ENCODE peak calls at places on chromosomes 16 and 17, in eight cellular contexts. Q is esophagus muscularis mucosa, W is heart left ventricle, I is uterus, G is thyroid gland, H is A549, B is upper lobe of left lung, K is body of pancreas. M is an unnamed sample.

GRCh38 chr17:14448816-14449215 is 147.9 kb downstream of the HS3ST3B1 start:
- DNase-seq in Q (no peak), K (no peak), H (no peak), B (no peak), I (no peak), G (no peak), W (no peak), M (no peak)

GRCh38 chr17:32792207-32792606 is 84.7 kb downstream of the MYO1D start:
- DNase-seq in K (no peak), G (no peak), H (no peak), W (no peak), Q (no peak), B (no peak), I (no peak), M (no peak)

GRCh38 chr17:17767096-17767470 is 69.7 kb downstream of the SREBF1 start:
- DNase-seq in G (no peak), B (no peak), W (no peak), H (no peak), Q (no peak), I (no peak), K (no peak), M (no peak)

GRCh38 chr17:43011728-43012472 is 5.3 kb downstream of the IFI35 start:
- DNase-seq in B (no peak), W (no peak), K (no peak), H (no peak), I (no peak), G (no peak), Q (no peak), M (no peak)

GRCh38 chr16:73713817-73714495 is 582.7 kb upstream of the PSMD7 start:
- DNase-seq in G (no peak), I (no peak), Q (peak; percentile 66), K (peak; percentile 14), H (peak; percentile 9), B (no peak), W (no peak), M (no peak)

GRCh38 chr16:89198417-89199240 is 1.7 kb downstream of the SLC22A31 start:
- DNase-seq in H (no peak), G (no peak), B (peak; percentile 73), I (no peak), K (no peak), Q (no peak), W (no peak), M (peak; percentile 62)

GRCh38 chr17:18035704-18036103 is 3.3 kb downstream of the ATPAF2 start:
- DNase-seq in K (no peak), I (no peak), W (no peak), G (no peak), H (no peak), Q (no peak), B (no peak), M (no peak)

GRCh38 chr16:73951541-73951940 is 345.1 kb upstream of the PSMD7 start:
- DNase-seq in I (no peak), B (no peak), W (peak; percentile 65), H (no peak), K (no peak), G (no peak), Q (no peak), M (no peak)

GRCh38 chr17:5772720-5773119 is 188.4 kb upstream of the NLRP1 start:
- DNase-seq in Q (no peak), W (no peak), I (no peak), K (no peak), H (no peak), G (no peak), B (no peak), M (no peak)

GRCh38 chr16:59635674-59636073 is 901.6 kb upstream of the GOT2 start:
- DNase-seq in K (no peak), I (no peak), W (no peak), B (no peak), G (no peak), Q (no peak), H (no peak), M (no peak)

DNA sequence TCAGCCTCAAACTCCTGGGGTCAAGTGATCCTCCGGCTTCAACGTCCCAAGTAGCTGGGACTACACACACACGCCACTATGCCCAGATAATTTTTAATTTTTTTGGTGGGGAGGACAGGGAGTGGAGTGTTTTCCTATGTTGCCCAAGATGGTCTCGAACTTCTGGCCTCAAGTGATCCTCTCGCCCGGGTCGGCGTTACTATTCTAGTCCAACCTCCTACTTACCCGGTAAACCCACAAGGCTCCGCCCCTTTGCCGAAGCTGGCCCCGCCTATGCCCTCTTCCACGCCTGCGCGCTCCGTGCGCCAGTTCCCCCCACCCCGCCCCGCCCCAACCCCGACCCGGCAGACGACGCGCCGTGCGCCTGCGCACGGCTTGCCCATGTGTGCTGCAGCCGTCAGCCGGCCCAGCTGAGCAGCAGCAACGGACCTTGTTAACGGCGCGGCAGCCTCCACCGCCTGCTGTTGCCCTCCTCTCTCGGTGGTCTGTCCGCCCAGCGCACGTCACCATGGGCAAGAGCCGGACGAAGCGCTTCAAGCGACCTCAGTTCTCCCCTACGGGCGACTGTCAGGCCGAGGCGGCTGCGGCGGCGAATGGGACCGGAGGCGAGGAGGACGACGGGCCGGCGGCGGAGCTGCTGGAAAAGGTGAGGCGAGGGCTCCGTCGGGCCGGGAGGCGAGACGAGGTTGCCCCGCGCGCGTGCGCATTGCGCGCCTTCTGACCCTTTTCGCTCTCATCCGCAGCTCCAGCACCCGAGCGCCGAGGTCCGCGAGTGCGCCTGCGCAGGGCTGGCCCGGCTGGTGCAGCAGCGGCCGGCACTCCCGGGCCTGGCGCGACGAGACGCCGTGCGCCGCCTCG is at the start of gene HEATR3:
- DNase-seq in I (peak; percentile 92), H (peak; percentile 93), Q (peak; percentile 96), W (peak; percentile 91), B (peak; percentile 99), G (peak; percentile 88), K (peak; percentile 94), M (peak; percentile 94)
- TF ChIP-seq POLR2A in I (peak; percentile 56), H (peak; percentile 90), Q (no peak), W (no peak), B (peak; percentile 72), G (no peak), K (peak; percentile 35), M (no peak)

DNA sequence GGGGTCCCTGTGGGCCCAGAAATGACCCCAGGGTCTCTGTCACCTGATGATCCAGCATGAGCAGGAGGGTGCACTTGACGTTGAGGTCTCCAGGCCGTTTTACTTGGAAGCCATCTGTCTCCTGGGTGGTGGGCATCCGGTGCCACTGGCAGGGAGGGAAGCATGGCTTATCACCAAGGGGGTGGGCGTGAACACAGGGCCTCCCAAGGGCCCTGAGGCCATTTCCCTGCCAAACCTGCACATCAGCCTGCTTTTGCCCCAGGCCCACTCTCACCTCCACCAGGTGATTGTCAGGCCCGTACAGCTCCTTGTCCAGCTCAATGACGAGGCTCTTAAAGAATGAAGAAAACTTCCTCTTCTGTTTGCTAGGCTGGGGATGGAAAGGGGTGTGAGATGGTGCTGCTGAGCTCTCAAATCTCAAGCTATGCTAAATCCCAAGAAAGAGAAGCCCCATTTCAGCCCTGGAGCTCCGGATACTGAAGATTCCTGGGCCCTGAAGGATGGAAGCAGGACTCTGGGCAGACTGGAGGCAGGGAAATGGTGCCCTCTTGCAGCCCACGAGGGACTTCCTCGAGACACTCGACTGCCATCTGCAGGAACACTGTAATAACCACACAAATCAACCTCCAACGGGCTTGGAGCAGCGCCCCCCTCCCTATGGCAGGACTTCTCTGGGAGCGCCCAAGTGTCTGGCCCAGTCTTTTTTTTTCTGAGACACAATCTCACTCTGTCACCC is 7.1 kb upstream of the FTSJ3 start:
- DNase-seq in W (no peak), K (peak; percentile 59), G (peak; percentile 88), B (no peak), Q (no peak), I (no peak), H (peak; percentile 92), M (no peak)
- TF ChIP-seq CTCF in W (peak; percentile 28), K (peak; percentile 45), G (peak; percentile 62), B (no peak), Q (peak; percentile 22), I (no peak), H (peak; percentile 94), M (peak; percentile 52)

GRCh38 chr16:51641191-51641765 is 490.2 kb upstream of the SALL1 start:
- DNase-seq in W (no peak), H (no peak), I (no peak), G (no peak), K (no peak), B (no peak), Q (no peak), M (no peak)

GRCh38 chr16:51636913-51637743 is 486.1 kb upstream of the SALL1 start:
- DNase-seq in I (no peak), H (no peak), B (no peak), K (no peak), Q (no peak), W (no peak), G (no peak), M (no peak)

GRCh38 chr16:51637744-51638100 is 486.7 kb upstream of the SALL1 start:
- DNase-seq in G (no peak), B (no peak), H (no peak), W (no peak), I (no peak), Q (no peak), K (no peak), M (no peak)

GRCh38 chr16:51638338-51639135 is 487.5 kb upstream of the SALL1 start:
- DNase-seq in G (no peak), W (no peak), H (no peak), I (no peak), B (no peak), K (no peak), Q (no peak), M (no peak)

DNA sequence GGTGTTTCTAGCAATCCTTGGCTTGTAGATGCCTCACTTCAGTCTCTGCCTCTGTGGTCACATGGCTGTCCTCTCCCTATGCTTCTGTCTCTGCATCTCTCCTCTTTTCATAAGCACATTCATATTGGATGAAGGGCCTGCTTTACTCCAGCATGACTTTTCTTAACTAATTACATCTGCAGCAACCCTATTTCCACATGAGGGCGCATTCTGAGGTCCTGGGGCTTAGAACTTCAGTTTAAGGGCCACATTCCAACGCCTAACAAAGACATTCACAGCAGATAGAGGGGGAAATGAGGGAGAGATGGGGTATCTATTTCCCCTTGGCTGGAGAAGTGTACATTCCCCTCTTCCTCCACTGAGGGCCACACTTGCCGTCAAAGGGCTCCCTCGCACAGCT is 489.1 kb upstream of the SALL1 start:
- DNase-seq in K (no peak), H (no peak), I (no peak), Q (no peak), G (no peak), W (no peak), B (no peak), M (no peak)
- H3K9me3 ChIP-seq in K (no peaks in the 10 kb centered on the region), H (no peaks in the 10 kb centered on the region), I (no peaks in the 10 kb centered on the region), Q (no peaks in the 10 kb centered on the region), G (no peaks in the 10 kb centered on the region), W (no peaks in the 10 kb centered on the region), B (no peaks in the 10 kb centered on the region), M (no peaks in the 10 kb centered on the region)

DNA sequence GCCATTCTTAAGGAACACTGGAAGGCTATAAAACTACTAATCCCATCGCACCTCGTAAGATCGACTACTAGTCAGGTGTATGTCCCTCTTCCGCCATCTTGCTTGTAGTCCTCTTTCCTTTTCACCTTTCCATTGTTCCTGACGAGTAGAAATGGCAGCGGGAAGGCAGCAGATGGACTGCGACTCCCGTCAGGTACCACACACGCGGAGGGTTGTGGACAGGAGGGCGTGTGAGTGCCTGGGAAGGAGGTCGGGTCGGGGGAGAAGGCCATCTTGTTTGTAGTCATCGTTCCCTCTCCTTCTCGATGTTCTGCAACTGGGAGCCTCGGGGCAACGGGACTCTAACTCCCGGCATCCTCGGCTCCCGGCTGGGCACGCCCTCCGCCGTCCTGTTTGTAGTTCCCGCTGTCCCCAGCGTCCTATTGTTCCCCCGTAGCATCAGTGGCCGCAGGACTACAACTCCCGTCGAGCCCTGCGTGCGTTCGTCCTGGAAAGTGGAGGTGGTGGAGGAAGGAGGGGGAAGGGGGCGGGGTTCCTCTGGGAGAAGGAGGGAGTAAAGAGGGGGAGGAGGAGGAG is 324 bp upstream of the FBXL19 start:
- DNase-seq in K (peak; percentile 99), Q (peak; percentile 100), W (peak; percentile 100), I (peak; percentile 100), G (peak; percentile 100), B (peak; percentile 97), H (peak; percentile 97), M (peak; percentile 99)
- TF ChIP-seq POLR2A in K (no peak), Q (no peak), W (no peak), I (peak; percentile 18), G (no peak), B (no peak), H (peak; percentile 67), M (no peak)

GRCh38 chr17:75380750-75381149 is 24.7 kb downstream of the GRB2 start:
- DNase-seq in K (no peak), Q (no peak), G (no peak), I (no peak), H (no peak), B (no peak), W (no peak), M (no peak)
- TF ChIP-seq CTCF in K (no peak), Q (no peak), G (no peak), I (no peak), H (no peak), B (no peak), W (no peak), M (no peak)